ENCODE peak calls at places on chromosome 4, in seven cellular contexts. One of them, this sample, is unnamed.

GRCh38 chr4:141636771-141637460 is 533 bp downstream of the IL15 start:
- DNase-seq in COR-L47: peak
- DNase-seq in left cardiac atrium: peak
- DNase-seq in cerebellar cortex: no peak
- DNase-seq in frontal cortex: peak
- DNase-seq in B cell: peak
- DNase-seq in AG10803: peak
- DNase-seq in this sample: no peak

GRCh38 chr4:52051213-52051614 is at the start of gene SPATA18:
- DNase-seq in left cardiac atrium: peak
- DNase-seq in frontal cortex: peak
- DNase-seq in AG10803: peak
- DNase-seq in B cell: peak
- DNase-seq in cerebellar cortex: no peak
- DNase-seq in COR-L47: peak
- DNase-seq in this sample: no peak

GRCh38 chr4:114393295-114394038 is 205.1 kb upstream of the UGT8 start:
- DNase-seq in frontal cortex: no peak
- DNase-seq in cerebellar cortex: no peak
- DNase-seq in left cardiac atrium: no peak
- DNase-seq in AG10803: no peak
- DNase-seq in B cell: no peak
- DNase-seq in COR-L47: no peak
- DNase-seq in this sample: no peak

GRCh38 chr4:138959421-138959820 is 56.2 kb upstream of the NOCT start:
- DNase-seq in AG10803: peak
- DNase-seq in left cardiac atrium: no peak
- DNase-seq in frontal cortex: no peak
- DNase-seq in B cell: no peak
- DNase-seq in COR-L47: no peak
- DNase-seq in cerebellar cortex: no peak
- DNase-seq in this sample: no peak

GRCh38 chr4:182339246-182339645 is 96.0 kb downstream of the TENM3 start:
- DNase-seq in COR-L47: no peak
- DNase-seq in left cardiac atrium: no peak
- DNase-seq in frontal cortex: no peak
- DNase-seq in B cell: no peak
- DNase-seq in AG10803: no peak
- DNase-seq in cerebellar cortex: no peak
- DNase-seq in this sample: no peak

GRCh38 chr4:173171987-173172386 is 3.4 kb downstream of the GALNT7 start:
- DNase-seq in COR-L47: no peak
- DNase-seq in cerebellar cortex: no peak
- DNase-seq in B cell: no peak
- DNase-seq in frontal cortex: no peak
- DNase-seq in left cardiac atrium: no peak
- DNase-seq in AG10803: no peak
- DNase-seq in this sample: no peak

GRCh38 chr4:129806986-129807385 is 711.0 kb downstream of the C4orf33 start:
- DNase-seq in cerebellar cortex: no peak
- DNase-seq in COR-L47: no peak
- DNase-seq in left cardiac atrium: no peak
- DNase-seq in AG10803: no peak
- DNase-seq in frontal cortex: no peak
- DNase-seq in B cell: no peak
- DNase-seq in this sample: no peak

GRCh38 chr4:22389240-22389871 is 126.5 kb downstream of the ADGRA3 start:
- DNase-seq in left cardiac atrium: peak
- DNase-seq in cerebellar cortex: peak
- DNase-seq in COR-L47: peak
- DNase-seq in frontal cortex: peak
- DNase-seq in AG10803: peak
- DNase-seq in B cell: peak
- DNase-seq in this sample: peak

GRCh38 chr4:119261986-119262385 is 49.5 kb downstream of the USP53 start:
- DNase-seq in cerebellar cortex: no peak
- DNase-seq in COR-L47: no peak
- DNase-seq in AG10803: no peak
- DNase-seq in frontal cortex: no peak
- DNase-seq in left cardiac atrium: no peak
- DNase-seq in B cell: no peak
- DNase-seq in this sample: no peak

GRCh38 chr4:19809989-19810388 is 441.7 kb upstream of the SLIT2 start:
- DNase-seq in COR-L47: no peak
- DNase-seq in AG10803: no peak
- DNase-seq in cerebellar cortex: no peak
- DNase-seq in left cardiac atrium: no peak
- DNase-seq in frontal cortex: no peak
- DNase-seq in B cell: no peak
- DNase-seq in this sample: no peak

GRCh38 chr4:94036964-94037363 is 170.7 kb upstream of the SMARCAD1 start:
- DNase-seq in frontal cortex: no peak
- DNase-seq in COR-L47: no peak
- DNase-seq in B cell: no peak
- DNase-seq in cerebellar cortex: no peak
- DNase-seq in left cardiac atrium: no peak
- DNase-seq in AG10803: no peak
- DNase-seq in this sample: no peak

GRCh38 chr4:88158360-88159136 is at the start of gene ABCG2:
- DNase-seq in AG10803: peak
- DNase-seq in B cell: peak
- DNase-seq in left cardiac atrium: peak
- DNase-seq in frontal cortex: peak
- DNase-seq in COR-L47: peak
- DNase-seq in cerebellar cortex: peak
- DNase-seq in this sample: peak

GRCh38 chr4:26717332-26717731 is 133.4 kb downstream of the TBC1D19 start:
- DNase-seq in cerebellar cortex: no peak
- DNase-seq in B cell: no peak
- DNase-seq in left cardiac atrium: no peak
- DNase-seq in COR-L47: no peak
- DNase-seq in frontal cortex: no peak
- DNase-seq in AG10803: peak
- DNase-seq in this sample: no peak

GRCh38 chr4:52588771-52589591 is 70.1 kb downstream of the USP46 start:
- DNase-seq in frontal cortex: no peak
- DNase-seq in cerebellar cortex: no peak
- DNase-seq in B cell: no peak
- DNase-seq in COR-L47: no peak
- DNase-seq in AG10803: peak
- DNase-seq in left cardiac atrium: no peak
- DNase-seq in this sample: no peak

GRCh38 chr4:26127001-26127400 is 193.8 kb upstream of the RBPJ start:
- DNase-seq in COR-L47: no peak
- DNase-seq in cerebellar cortex: no peak
- DNase-seq in AG10803: no peak
- DNase-seq in left cardiac atrium: no peak
- DNase-seq in frontal cortex: no peak
- DNase-seq in B cell: no peak
- DNase-seq in this sample: no peak

GRCh38 chr4:7034262-7035081 is 8.7 kb upstream of the TADA2B start:
- DNase-seq in COR-L47: no peak
- DNase-seq in frontal cortex: no peak
- DNase-seq in left cardiac atrium: no peak
- DNase-seq in AG10803: peak
- DNase-seq in B cell: no peak
- DNase-seq in cerebellar cortex: no peak
- DNase-seq in this sample: no peak

GRCh38 chr4:27787195-27787594 is 926.6 kb downstream of the STIM2 start:
- DNase-seq in frontal cortex: no peak
- DNase-seq in COR-L47: no peak
- DNase-seq in B cell: no peak
- DNase-seq in cerebellar cortex: no peak
- DNase-seq in AG10803: no peak
- DNase-seq in left cardiac atrium: no peak
- DNase-seq in this sample: no peak

GRCh38 chr4:96543346-96543745 is 703.5 kb downstream of the PDHA2 start:
- DNase-seq in COR-L47: no peak
- DNase-seq in frontal cortex: peak
- DNase-seq in AG10803: no peak
- DNase-seq in cerebellar cortex: no peak
- DNase-seq in B cell: no peak
- DNase-seq in left cardiac atrium: no peak
- DNase-seq in this sample: no peak

GRCh38 chr4:150308824-150309472 is 230.7 kb downstream of the DCLK2 start:
- DNase-seq in frontal cortex: no peak
- DNase-seq in B cell: no peak
- DNase-seq in cerebellar cortex: no peak
- DNase-seq in AG10803: peak
- DNase-seq in COR-L47: no peak
- DNase-seq in left cardiac atrium: no peak
- DNase-seq in this sample: no peak

GRCh38 chr4:14856076-14856926 is 146.0 kb upstream of the CPEB2 start:
- DNase-seq in B cell: no peak
- DNase-seq in COR-L47: no peak
- DNase-seq in cerebellar cortex: no peak
- DNase-seq in frontal cortex: no peak
- DNase-seq in left cardiac atrium: peak
- DNase-seq in AG10803: peak
- DNase-seq in this sample: no peak

GRCh38 chr4:52912608-52913007 is 50.5 kb downstream of the RASL11B start:
- DNase-seq in B cell: no peak
- DNase-seq in AG10803: peak
- DNase-seq in frontal cortex: no peak
- DNase-seq in cerebellar cortex: no peak
- DNase-seq in COR-L47: no peak
- DNase-seq in left cardiac atrium: no peak
- DNase-seq in this sample: no peak

GRCh38 chr4:159455675-159456235 is 352.9 kb downstream of the RAPGEF2 start:
- DNase-seq in left cardiac atrium: no peak
- DNase-seq in COR-L47: peak
- DNase-seq in B cell: peak
- DNase-seq in cerebellar cortex: peak
- DNase-seq in frontal cortex: peak
- DNase-seq in AG10803: peak
- DNase-seq in this sample: peak

GRCh38 chr4:165058676-165059075 is 5.0 kb downstream of the TRIM75 start:
- DNase-seq in cerebellar cortex: no peak
- DNase-seq in COR-L47: no peak
- DNase-seq in B cell: no peak
- DNase-seq in left cardiac atrium: no peak
- DNase-seq in AG10803: no peak
- DNase-seq in frontal cortex: no peak
- DNase-seq in this sample: no peak

GRCh38 chr4:98728433-98728832 is 70.0 kb upstream of the TSPAN5 start:
- DNase-seq in AG10803: peak
- DNase-seq in left cardiac atrium: peak
- DNase-seq in B cell: no peak
- DNase-seq in cerebellar cortex: no peak
- DNase-seq in frontal cortex: peak
- DNase-seq in COR-L47: no peak
- DNase-seq in this sample: no peak

GRCh38 chr4:141686146-141686775 is 49.9 kb downstream of the IL15 start:
- DNase-seq in B cell: no peak
- DNase-seq in frontal cortex: no peak
- DNase-seq in left cardiac atrium: no peak
- DNase-seq in cerebellar cortex: no peak
- DNase-seq in AG10803: peak
- DNase-seq in COR-L47: peak
- DNase-seq in this sample: no peak